ENCODE peak calls at places on chromosomes 4 and X, in ten cellular contexts. F is transverse colon, W is AG10803, R is OCI-LY7, H is fibroblast of lung, Z is hepatocyte, J is pancreas, S is cardiac muscle cell, Q is SK-N-SH, V is PC-3. P is an unnamed sample.

GRCh38 chrX:69361286-69361926 is 142.7 kb upstream of the NALF2 start:
- DNase-seq in Q (peak), H (peak), F (no peak), Z (peak), J (no peak), R (no peak), W (peak), V (peak), S (no peak), P (no peak)

GRCh38 chr4:106136777-106137331 is 179.2 kb downstream of the TBCK start:
- DNase-seq in R (no peak), H (no peak), Q (no peak), J (no peak), Z (no peak), F (no peak), V (no peak), W (no peak), S (no peak), P (no peak)

GRCh38 chr4:137532869-137533236 is 559 bp upstream of the PCDH18 start:
- DNase-seq in Z (no peak), W (no peak), F (no peak), V (no peak), S (no peak), H (peak), R (no peak), Q (no peak), J (no peak), P (no peak)

GRCh38 chrX:72009731-72010130 is 99.1 kb downstream of the NHSL2 start:
- DNase-seq in H (no peak), F (no peak), W (no peak), R (no peak), S (no peak), Z (no peak), V (no peak), J (no peak), Q (no peak), P (no peak)

GRCh38 chr4:46444318-46444717 is 54.4 kb upstream of the GABRA2 start:
- DNase-seq in V (no peak), W (no peak), J (no peak), Q (no peak), R (no peak), F (no peak), H (peak), Z (no peak), S (no peak), P (no peak)

GRCh38 chrX:115616943-115617563 is 56.1 kb downstream of the PLS3 start:
- DNase-seq in V (peak), J (no peak), W (peak), R (no peak), F (no peak), Q (peak), H (no peak), S (no peak), Z (peak), P (no peak)

GRCh38 chrX:22800360-22800759 is 199.4 kb upstream of the DDX53 start:
- DNase-seq in W (peak), Q (no peak), V (peak), Z (peak), R (no peak), J (no peak), H (peak), F (no peak), S (no peak), P (no peak)

GRCh38 chr4:62070291-62070852 is 870.2 kb downstream of the ADGRL3 start:
- DNase-seq in R (no peak), J (no peak), Z (no peak), H (no peak), W (no peak), V (peak), S (no peak), F (no peak), Q (no peak), P (no peak)

GRCh38 chr4:91171217-91171616 is 1044.0 kb downstream of the CCSER1 start:
- DNase-seq in Z (no peak), H (peak), R (no peak), V (peak), F (no peak), S (no peak), Q (no peak), W (no peak), J (no peak), P (no peak)

GRCh38 chrX:25701876-25702275 is 436.3 kb upstream of the MAGEB18 start:
- DNase-seq in R (no peak), V (no peak), H (no peak), Q (no peak), F (no peak), W (no peak), J (no peak), Z (no peak), S (no peak), P (no peak)

GRCh38 chrX:33974676-33975075 is 157.4 kb downstream of the FAM47A start:
- DNase-seq in J (no peak), F (no peak), Z (no peak), Q (no peak), V (no peak), S (no peak), R (no peak), W (no peak), H (no peak), P (no peak)

GRCh38 chr4:165517216-165517615 is 138.4 kb downstream of the CPE start:
- DNase-seq in F (no peak), V (no peak), Q (no peak), Z (no peak), W (no peak), J (no peak), R (no peak), S (no peak), H (no peak), P (no peak)

GRCh38 chrX:22952011-22952410 is 47.7 kb upstream of the DDX53 start:
- DNase-seq in V (peak), H (peak), S (peak), Q (peak), Z (peak), J (no peak), W (no peak), R (no peak), F (no peak), P (no peak)

GRCh38 chr4:60500860-60501259 is 699.3 kb upstream of the ADGRL3 start:
- DNase-seq in V (no peak), J (no peak), S (no peak), Z (no peak), F (no peak), R (no peak), W (no peak), Q (no peak), H (no peak), P (no peak)

GRCh38 chrX:53481816-53482485 is 47.8 kb upstream of the HSD17B10 start:
- DNase-seq in Q (peak), Z (peak), W (peak), F (peak), R (peak), S (peak), J (peak), H (peak), V (peak), P (no peak)

GRCh38 chrX:13369541-13370140 is 49.8 kb upstream of the ATXN3L start:
- DNase-seq in V (no peak), Z (no peak), Q (no peak), H (no peak), F (no peak), W (no peak), R (no peak), J (no peak), S (no peak), P (no peak)

GRCh38 chrX:19846995-19847790 is 40.2 kb downstream of the SH3KBP1 start:
- DNase-seq in F (no peak), W (peak), V (peak), H (peak), Q (no peak), J (no peak), S (no peak), R (no peak), Z (peak), P (no peak)

GRCh38 chr4:10461091-10461849 is 4.0 kb upstream of the ZNF518B start:
- DNase-seq in H (peak), J (peak), V (no peak), R (peak), Q (peak), S (peak), F (peak), W (peak), Z (peak), P (no peak)

GRCh38 chr4:182073278-182073677 is 169.9 kb upstream of the TENM3 start:
- DNase-seq in Z (no peak), V (no peak), F (no peak), J (no peak), W (no peak), R (no peak), S (no peak), H (no peak), Q (no peak), P (no peak)

GRCh38 chrX:38694394-38694793 is 106.9 kb upstream of the MID1IP1 start:
- DNase-seq in W (no peak), R (no peak), F (no peak), S (no peak), H (peak), J (no peak), Q (no peak), Z (no peak), V (peak), P (no peak)

GRCh38 chrX:39642071-39642470 is 455.7 kb downstream of the BCOR start:
- DNase-seq in J (no peak), Z (peak), V (no peak), H (peak), Q (no peak), W (no peak), F (no peak), S (peak), R (no peak), P (no peak)

GRCh38 chr4:83758331-83758730 is 222.4 kb downstream of the GPAT3 start:
- DNase-seq in V (no peak), Q (no peak), F (no peak), R (no peak), Z (no peak), H (no peak), J (no peak), W (no peak), S (no peak), P (no peak)

GRCh38 chr4:83757121-83757621 is 221.3 kb downstream of the GPAT3 start:
- DNase-seq in S (no peak), Z (peak), H (no peak), W (peak), R (no peak), Q (no peak), J (no peak), V (peak), F (no peak), P (no peak)

GRCh38 chr4:83751336-83751949 is 215.5 kb downstream of the GPAT3 start:
- DNase-seq in F (no peak), S (no peak), H (no peak), Z (peak), W (no peak), J (no peak), Q (no peak), R (no peak), V (peak), P (no peak)

GRCh38 chr4:83753260-83753659 is 217.4 kb downstream of the GPAT3 start:
- DNase-seq in R (no peak), J (no peak), W (no peak), Q (no peak), V (no peak), F (no peak), S (no peak), H (no peak), Z (no peak), P (no peak)
- TF ChIP-seq CTCF in R (no peak), J (no peak), W (peak), Q (peak), V (peak), F (no peak), S (no peak), H (no peak), Z (no peak), P (no peak)

GRCh38 chr4:125750399-125750798 is 435.6 kb downstream of the FAT4 start:
- DNase-seq in S (no peak), V (no peak), Q (no peak), R (no peak), F (no peak), Z (no peak), H (no peak), W (peak), J (no peak), P (no peak)

GRCh38 chr4:125749354-125749753 is 434.6 kb downstream of the FAT4 start:
- DNase-seq in J (no peak), V (no peak), R (no peak), H (no peak), Z (no peak), W (no peak), Q (no peak), S (no peak), F (no peak), P (no peak)

DNA sequence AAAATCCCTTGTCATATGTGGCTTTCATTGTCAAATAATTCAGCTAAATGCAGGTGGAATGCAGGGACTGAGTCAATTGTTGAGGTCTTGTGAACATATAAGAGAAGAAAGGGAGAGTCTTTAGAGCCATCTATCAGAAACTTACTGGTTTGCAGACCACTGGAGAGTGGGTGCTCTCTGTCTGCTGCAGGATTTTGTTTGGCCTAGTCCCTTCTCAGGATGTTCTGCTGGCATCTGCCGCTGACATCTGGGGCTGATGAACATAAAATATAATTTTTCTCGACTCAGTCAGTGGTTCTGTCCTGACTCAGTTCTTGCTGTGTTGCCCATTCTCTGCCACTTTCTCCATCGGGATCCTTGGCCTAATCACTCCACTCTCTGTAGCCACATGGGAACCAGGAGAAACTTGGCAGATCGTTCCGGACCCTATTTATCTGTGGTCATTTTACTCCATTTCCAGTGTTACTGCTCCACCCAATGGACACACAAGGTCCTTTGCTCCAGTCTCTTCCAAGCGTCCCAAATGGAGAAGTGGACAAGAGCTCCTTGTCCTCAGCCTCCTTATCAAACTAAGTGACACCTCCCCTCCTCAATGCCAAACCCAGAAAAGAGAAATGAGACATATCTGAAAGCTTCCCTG is 436.2 kb downstream of the FAT4 start:
- DNase-seq in Q (peak), W (peak), Z (peak), R (no peak), H (peak), S (peak), V (peak), F (no peak), J (no peak), P (no peak)
- TF ChIP-seq CTCF in Q (peak), W (peak), Z (peak), R (no peak), H (peak), S (peak), V (peak), F (no peak), J (no peak), P (no peak)

DNA sequence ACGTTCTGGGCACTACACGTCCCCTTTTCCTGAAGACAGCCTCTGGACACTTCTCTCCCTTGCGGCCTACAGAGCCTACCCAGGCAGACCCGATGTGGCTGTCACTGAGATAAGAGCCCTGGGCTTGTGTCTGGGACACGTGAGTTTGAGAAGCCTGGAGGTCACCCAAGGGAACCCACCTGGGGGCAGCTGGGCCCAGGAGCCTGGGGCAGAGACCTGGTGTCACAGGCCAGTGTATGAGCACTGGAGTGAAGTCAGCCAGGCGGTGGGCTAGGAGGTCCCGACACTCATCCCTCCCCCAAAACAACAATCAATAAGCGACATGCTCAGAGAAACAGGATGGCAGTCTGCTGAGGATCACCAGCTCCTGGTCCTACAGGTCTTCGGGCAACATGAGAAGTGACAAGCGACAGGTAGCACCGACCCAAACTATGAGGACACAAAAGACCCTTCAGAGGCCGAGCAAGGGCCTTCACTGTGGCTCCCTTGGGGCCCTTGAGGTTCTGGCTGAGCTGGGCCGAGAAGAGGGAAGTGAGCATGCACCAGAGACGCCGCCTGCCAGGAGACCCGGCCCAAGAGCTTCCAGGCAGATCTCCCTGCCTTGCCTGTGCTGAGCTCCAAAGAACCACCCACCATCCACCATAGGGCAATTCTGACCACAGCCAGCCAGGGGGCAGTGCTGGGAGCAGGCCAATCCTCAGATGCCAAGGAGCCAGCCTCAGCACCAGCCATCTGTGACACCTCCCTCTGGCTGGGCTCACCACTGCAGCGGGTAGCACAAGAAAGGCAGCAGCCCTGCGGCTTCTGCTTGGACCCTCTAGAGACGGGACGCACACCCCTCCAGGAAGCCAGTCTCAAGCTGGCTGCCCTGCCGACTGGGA is 11.0 kb upstream of the DUSP9 start:
- DNase-seq in Q (peak), F (no peak), R (peak), H (no peak), W (no peak), V (peak), Z (peak), J (no peak), S (no peak), P (no peak)
- TF ChIP-seq CTCF in Q (peak), F (no peak), R (peak), H (peak), W (peak), V (peak), Z (no peak), J (no peak), S (peak), P (no peak)

GRCh38 chr4:125315571-125316390 is 1.0 kb downstream of the FAT4 start:
- DNase-seq in Z (peak), Q (peak), F (peak), H (peak), V (peak), J (peak), W (peak), R (no peak), S (peak), P (no peak)
- TF ChIP-seq CTCF in Z (peak), Q (peak), F (no peak), H (peak), V (peak), J (no peak), W (peak), R (no peak), S (peak), P (no peak)

GRCh38 chr4:151015458-151016344 is 617 bp upstream of the LRBA start:
- DNase-seq in Q (peak), Z (peak), S (peak), W (peak), J (peak), R (peak), V (peak), F (peak), H (peak), P (peak)

GRCh38 chr4:151013944-151014343 is 1.1 kb downstream of the LRBA start:
- DNase-seq in R (no peak), F (no peak), J (no peak), S (no peak), Z (no peak), V (no peak), H (no peak), W (no peak), Q (no peak), P (no peak)

GRCh38 chr4:151013491-151013890 is 1.6 kb downstream of the LRBA start:
- DNase-seq in Q (no peak), V (no peak), H (no peak), F (no peak), R (peak), S (no peak), W (no peak), Z (no peak), J (no peak), P (no peak)

GRCh38 chr4:151012836-151013235 is 2.2 kb downstream of the LRBA start:
- DNase-seq in Q (no peak), S (no peak), R (peak), Z (peak), F (peak), H (no peak), J (no peak), W (no peak), V (peak), P (no peak)

GRCh38 chr4:151014521-151015457 is at the start of gene LRBA:
- DNase-seq in J (peak), V (peak), R (peak), H (peak), S (peak), F (peak), W (peak), Z (peak), Q (peak), P (peak)
- TF ChIP-seq CTCF in J (no peak), V (no peak), R (peak), H (no peak), S (no peak), F (no peak), W (no peak), Z (no peak), Q (no peak), P (no peak)

DNA sequence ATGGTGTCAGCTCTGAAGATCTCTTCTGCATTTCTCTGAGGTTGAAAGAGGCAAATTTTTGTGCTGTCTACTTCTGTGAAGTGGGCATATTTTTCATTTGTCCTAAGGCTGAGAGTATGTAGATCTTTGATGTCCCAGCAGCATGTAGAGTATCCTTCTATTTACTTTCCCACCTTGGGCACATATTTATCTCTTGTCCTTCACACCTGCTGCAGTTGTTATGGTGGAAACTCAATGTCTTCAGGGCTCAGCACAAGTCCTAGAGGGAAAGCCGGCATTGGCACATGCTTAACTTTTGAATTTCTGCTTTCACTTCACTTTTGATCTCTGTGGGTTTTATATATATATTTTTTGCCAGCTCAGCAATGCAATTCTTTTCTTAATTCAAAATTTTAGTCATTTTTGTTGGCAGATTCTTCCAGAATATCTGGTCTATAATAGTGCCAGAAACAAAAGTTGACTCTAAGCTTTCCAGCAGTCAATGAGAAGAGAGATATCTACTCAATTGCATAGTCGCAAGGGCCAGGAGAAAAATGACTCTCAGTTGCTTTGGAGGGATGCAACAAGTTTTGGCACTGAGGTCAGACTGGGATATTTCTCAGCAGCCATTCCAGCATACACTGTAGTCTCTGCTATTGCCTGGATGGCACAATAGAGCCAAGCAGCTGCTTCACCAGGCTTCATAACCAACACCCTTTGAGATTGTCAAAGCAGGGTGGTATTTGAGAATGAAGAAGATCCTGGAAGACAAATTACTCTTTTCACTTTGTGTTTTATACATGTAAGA is 127.8 kb upstream of the FAT1 start:
- DNase-seq in Z (no peak), Q (no peak), W (no peak), R (no peak), F (no peak), S (no peak), J (no peak), V (no peak), H (no peak), P (no peak)
- TF ChIP-seq CTCF in Z (no peak), Q (no peak), W (no peak), R (no peak), F (no peak), S (no peak), J (no peak), V (no peak), H (no peak), P (no peak)

GRCh38 chr4:20418865-20419451 is 167.3 kb downstream of the SLIT2 start:
- DNase-seq in R (peak), W (peak), H (peak), Q (peak), Z (peak), F (no peak), S (peak), J (no peak), V (peak), P (no peak)
- TF ChIP-seq CTCF in R (peak), W (peak), H (peak), Q (peak), Z (peak), F (peak), S (peak), J (no peak), V (peak), P (no peak)

DNA sequence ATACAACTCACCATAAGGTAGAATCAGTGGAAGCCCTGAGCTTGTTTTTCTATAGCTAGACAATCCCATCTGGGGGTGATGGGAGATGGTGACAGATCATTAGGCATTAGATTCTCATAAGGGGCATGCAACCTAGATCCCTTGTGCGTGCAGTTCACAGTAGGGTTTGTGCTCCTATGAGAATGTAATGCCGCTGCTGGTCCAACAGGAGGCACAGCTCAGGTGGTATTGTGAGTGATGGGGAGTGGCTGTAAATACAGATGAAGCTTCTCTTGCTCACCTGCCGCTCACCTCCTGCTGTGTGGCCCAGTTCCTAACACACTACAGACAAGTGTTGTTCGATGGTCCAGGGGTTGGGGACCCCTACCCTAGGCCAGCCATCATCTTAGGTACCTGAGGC is 5.9 kb upstream of the GATB start:
- DNase-seq in Z (no peak), J (no peak), Q (no peak), F (peak), R (no peak), S (no peak), W (no peak), V (peak), H (no peak), P (no peak)
- TF ChIP-seq CTCF in Z (peak), J (no peak), Q (no peak), F (peak), R (no peak), S (no peak), W (no peak), V (peak), H (no peak), P (no peak)

P was measured in omental fat pad.